ENCODE peak calls at places on chromosomes 16 and 17, in five cellular contexts. D is cardiac muscle cell, V is fibroblast of mammary gland, A is pancreas, Q is AG10803. B is an unnamed sample.
A peak's percentile ranks its signal among the peaks of the same experiment; 100 is the strongest.

GRCh38 chr17:76805319-76805718 is 62.9 kb upstream of the MGAT5B start:
- DNase-seq in V (peak; percentile 56), Q (peak; percentile 63), D (peak; percentile 25), A (no peak), B (peak; percentile 69)

GRCh38 chr17:80426671-80427326 is 11.8 kb downstream of the ENDOV start:
- DNase-seq in V (peak; percentile 44), Q (peak; percentile 48), A (peak; percentile 73), D (peak; percentile 68), B (peak; percentile 58)

GRCh38 chr17:1224330-1224729 is 44.5 kb upstream of the ABR start:
- DNase-seq in D (no peak), A (no peak), Q (no peak), V (no peak), B (no peak)

GRCh38 chr17:2174471-2175293 is 119.8 kb downstream of the HIC1 start:
- DNase-seq in A (peak; percentile 45), Q (peak; percentile 82), V (peak; percentile 95), D (peak; percentile 98), B (peak; percentile 95)

GRCh38 chr16:104355-104754 is 26.3 kb downstream of the MPG start:
- DNase-seq in Q (no peak), D (no peak), V (no peak), A (peak; percentile 62), B (no peak)

GRCh38 chr17:32335647-32336046 is 6.3 kb downstream of the C17orf75 start:
- DNase-seq in V (peak; percentile 72), A (no peak), Q (peak; percentile 97), D (peak; percentile 47), B (peak; percentile 79)

GRCh38 chr16:74999208-74999682 is 421 bp downstream of the ZNRF1 start:
- DNase-seq in A (peak; percentile 31), D (peak; percentile 40), Q (no peak), V (no peak), B (peak; percentile 6)

GRCh38 chr17:70677783-70678647 is 508.7 kb downstream of the KCNJ2 start:
- DNase-seq in V (no peak), Q (no peak), A (no peak), D (no peak), B (no peak)

GRCh38 chr17:43662432-43663141 is 865 bp upstream of the MEOX1 start:
- DNase-seq in D (no peak), A (no peak), Q (no peak), V (no peak), B (no peak)

GRCh38 chr16:19923396-19923795 is 38.7 kb upstream of the GPRC5B start:
- DNase-seq in D (no peak), Q (no peak), V (no peak), A (no peak), B (no peak)

GRCh38 chr16:24876231-24876630 is 30.5 kb downstream of the SLC5A11 start:
- DNase-seq in V (no peak), Q (no peak), D (no peak), A (no peak), B (no peak)

GRCh38 chr16:47887496-47887895 is 268.3 kb downstream of the ABCC12 start:
- DNase-seq in D (peak; percentile 5), Q (peak; percentile 16), A (no peak), V (no peak), B (peak; percentile 6)

GRCh38 chr16:53517851-53518250 is 14.8 kb upstream of the AKTIP start:
- DNase-seq in A (no peak), Q (no peak), V (no peak), D (no peak), B (no peak)

DNA sequence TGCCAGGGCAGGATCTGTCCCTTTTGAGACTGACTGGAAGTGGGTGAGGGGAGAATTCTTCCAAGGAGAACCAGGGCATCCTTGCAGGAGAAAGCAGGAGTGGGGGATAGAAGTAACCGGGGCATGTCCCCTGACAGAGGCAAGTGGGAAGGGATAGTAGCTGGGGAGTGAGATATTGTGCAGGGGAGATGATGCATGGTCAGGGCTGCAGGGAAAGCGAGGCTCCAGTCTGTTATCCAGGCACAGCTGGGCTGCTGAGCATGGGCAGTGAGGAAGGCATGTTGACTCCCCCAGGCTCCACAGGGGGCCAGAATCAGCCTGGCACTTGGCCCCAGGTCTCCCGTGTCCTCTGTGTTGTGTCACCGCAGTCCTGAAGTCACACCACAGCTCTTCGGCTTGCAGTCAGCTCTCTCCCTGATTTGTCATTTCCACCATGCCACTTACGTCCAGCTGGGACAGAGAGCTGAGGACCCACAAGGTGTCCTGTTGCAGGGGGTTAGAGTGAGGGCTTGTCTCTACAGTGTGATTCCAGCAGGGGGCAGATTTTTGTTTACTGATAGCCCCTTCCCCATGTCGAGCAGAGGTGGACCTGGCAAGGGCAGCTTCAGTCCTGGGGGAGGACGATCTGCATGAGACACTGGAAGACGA is 40.9 kb downstream of the B9D1 start:
- DNase-seq in V (no peak), Q (no peak), D (no peak), A (no peak), B (no peak)
- TF ChIP-seq CTCF in V (peak; percentile 21), Q (no peak), D (peak; percentile 20), A (no peak), B (peak; percentile 8)

GRCh38 chr16:15993946-15994665 is 44.7 kb downstream of the ABCC1 start:
- DNase-seq in Q (peak; percentile 64), V (peak; percentile 83), A (no peak), D (peak; percentile 54), B (peak; percentile 97)

GRCh38 chr16:15993128-15993527 is 43.7 kb downstream of the ABCC1 start:
- DNase-seq in A (no peak), Q (no peak), D (no peak), V (no peak), B (no peak)

GRCh38 chr16:15993541-15993940 is 44.1 kb downstream of the ABCC1 start:
- DNase-seq in A (no peak), D (no peak), Q (no peak), V (peak; percentile 59), B (no peak)

GRCh38 chr16:16000685-16001084 is 51.3 kb downstream of the ABCC1 start:
- DNase-seq in D (no peak), Q (no peak), V (no peak), A (no peak), B (no peak)

DNA sequence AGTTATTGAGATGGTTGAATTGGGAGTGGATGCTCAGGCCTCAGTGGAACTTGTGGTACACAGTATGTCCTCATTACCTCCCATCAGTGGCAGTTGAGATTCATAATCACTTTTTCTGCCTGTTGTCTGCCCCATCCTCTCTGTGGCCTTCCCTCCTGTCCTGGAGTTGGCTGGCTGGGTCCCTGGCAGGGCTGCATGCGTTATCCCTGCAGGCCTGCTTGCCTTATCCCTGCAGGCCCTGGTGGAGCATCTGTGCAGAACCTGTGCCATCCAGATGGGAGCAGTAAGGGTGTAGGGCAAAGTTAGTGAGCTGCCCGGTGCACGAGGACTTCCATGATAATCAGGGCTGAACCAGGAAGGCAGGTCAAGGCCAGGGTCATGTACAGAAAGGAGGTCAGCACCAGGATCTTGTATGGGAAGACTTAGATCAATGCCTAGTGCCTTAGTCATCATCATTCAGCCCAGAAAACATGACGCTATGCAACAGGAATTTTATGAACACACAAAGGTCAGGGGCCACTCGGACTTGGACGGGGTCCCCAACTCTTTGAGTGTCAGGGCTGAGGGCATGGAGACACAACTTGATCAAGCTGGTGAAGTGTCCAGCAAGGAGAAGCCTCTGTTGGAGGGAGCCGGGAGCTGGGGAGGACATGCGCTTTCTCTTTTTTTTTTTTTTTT is 47.2 kb downstream of the ABCC1 start:
- DNase-seq in Q (peak; percentile 83), D (peak; percentile 91), A (no peak), V (peak; percentile 96), B (peak; percentile 91)
- H3K4me3 ChIP-seq in Q (no peak overlapping the region), D (no peak overlapping the region), A (no peak overlapping the region), V (no peak overlapping the region), B (no peak overlapping the region)

DNA sequence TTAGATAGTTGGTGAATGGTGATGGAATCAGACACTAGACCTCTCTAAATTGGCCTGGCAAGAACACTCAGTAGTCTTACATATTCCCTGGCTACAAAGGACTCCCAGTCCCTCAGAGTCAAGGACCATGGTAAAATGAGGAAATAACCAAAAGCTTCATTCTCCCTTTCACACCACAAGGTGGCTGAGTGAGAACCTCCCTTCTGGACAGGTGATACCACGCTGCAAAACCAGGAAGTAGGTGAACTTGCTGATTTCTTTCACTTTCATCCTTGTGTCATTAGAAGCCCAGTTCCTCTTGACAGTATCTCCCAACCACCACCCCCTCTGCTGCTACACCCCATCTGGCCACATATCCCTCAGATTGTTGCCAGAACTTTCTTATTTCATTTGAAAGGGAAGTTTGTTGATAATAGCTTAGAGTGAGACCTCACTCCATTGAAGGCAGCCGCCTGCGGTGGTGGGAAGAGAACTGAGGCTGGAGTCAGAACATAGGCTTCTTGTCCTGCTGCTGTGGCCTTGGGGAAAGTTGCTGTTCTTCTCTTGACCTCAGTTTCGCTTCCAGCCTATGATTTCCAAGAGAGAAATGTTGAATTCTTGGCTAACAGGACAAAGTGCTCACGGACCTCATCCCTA is 290.6 kb upstream of the CCL2 start:
- DNase-seq in V (no peak), D (no peak), A (peak; percentile 12), Q (no peak), B (no peak)
- TF ChIP-seq CTCF in V (no peak), D (no peak), A (no peak), Q (no peak), B (no peak)

GRCh38 chr17:38572292-38572664 is 33.5 kb downstream of the SRCIN1 start:
- DNase-seq in A (no peak), D (no peak), Q (no peak), V (no peak), B (no peak)
- H3K4me3 ChIP-seq in A (no peak overlapping the region), D (peak overlapping the region; percentile 57), Q (no peak overlapping the region), V (no peak overlapping the region), B (no peak overlapping the region)

B was measured in fibroblast of the aortic adventitia.